ENCODE peak calls at places on chromosomes 6 and 20, in seven cellular contexts. J, S, V, R, C, A and Y are unnamed samples.

GRCh38 chr20:3828798-3829197 is 8.5 kb downstream of the AP5S1 start:
- DNase-seq in R (no peak), C (no peak), J (no peak), S (no peak), A (no peak), V (no peak), Y (no peak)

GRCh38 chr6:26172496-26172958 is 85.3 kb downstream of the HFE start:
- DNase-seq in C (peak; percentile 50), V (peak; percentile 34), S (peak; percentile 52), A (peak; percentile 36), J (no peak), R (no peak), Y (no peak)

GRCh38 chr6:11076540-11076939 is 17.1 kb upstream of the SMIM13 start:
- DNase-seq in V (no peak), R (peak; percentile 52), A (peak; percentile 35), C (no peak), J (no peak), S (no peak), Y (no peak)

GRCh38 chr6:4973415-4973814 is 30.4 kb downstream of the RPP40 start:
- DNase-seq in V (no peak), S (no peak), J (no peak), R (no peak), A (no peak), C (no peak), Y (no peak)

GRCh38 chr6:127886603-127887002 is 14.3 kb downstream of the THEMIS start:
- DNase-seq in S (no peak), C (no peak), A (no peak), V (no peak), J (no peak), R (no peak), Y (no peak)

GRCh38 chr20:21173496-21174025 is 47.7 kb downstream of the KIZ start:
- DNase-seq in J (no peak), R (no peak), S (no peak), C (no peak), V (peak; percentile 51), A (no peak), Y (no peak)

GRCh38 chr6:43714311-43715055 is 26.9 kb upstream of the MRPS18A start:
- DNase-seq in R (no peak), V (no peak), J (no peak), C (no peak), A (peak; percentile 81), S (no peak), Y (no peak)

GRCh38 chr6:10999994-11000393 is 44.1 kb downstream of the ELOVL2 start:
- DNase-seq in V (no peak), J (peak; percentile 35), R (no peak), C (no peak), S (no peak), A (no peak), Y (no peak)

GRCh38 chr6:167328086-167328485 is 3.2 kb downstream of the TTLL2 start:
- DNase-seq in R (no peak), S (no peak), V (no peak), J (no peak), C (no peak), A (no peak), Y (no peak)

GRCh38 chr20:8518878-8519277 is 386.8 kb downstream of the PLCB1 start:
- DNase-seq in C (no peak), A (no peak), S (no peak), V (no peak), J (no peak), R (peak; percentile 29), Y (no peak)